ENCODE peak calls at places on chromosome 12, in ten cellular contexts. N, Q, B, K, D, A, T, O, U and S are unnamed samples. For H3K36me3, the result is how much of the 10 kb centered on the place peaks cover.

GRCh38 chr12:2582631-2583616 is 211.8 kb upstream of the FKBP4 start:
- DNase-seq in D (peak), N (peak), O (no peak), A (peak), T (peak), B (peak), U (peak), K (peak), Q (peak), S (peak)

GRCh38 chr12:81729781-81730180 is 29.4 kb downstream of the PPFIA2 start:
- DNase-seq in U (no peak), K (no peak), D (no peak), N (no peak), B (no peak), O (no peak), A (no peak), T (no peak), Q (no peak), S (no peak)

GRCh38 chr12:52419656-52420055 is 13.5 kb upstream of the KRT82 start:
- DNase-seq in K (no peak), N (no peak), U (no peak), A (no peak), T (no peak), O (no peak), B (peak), D (no peak), Q (no peak), S (no peak)

GRCh38 chr12:38919191-38919590 is 13.8 kb upstream of the CPNE8 start:
- DNase-seq in K (no peak), U (no peak), A (no peak), O (no peak), N (no peak), Q (no peak), T (no peak), D (no peak), B (peak), S (no peak)

GRCh38 chr12:2834581-2835491 is at the start of gene NRIP2:
- DNase-seq in Q (peak), K (peak), A (no peak), B (no peak), U (peak), O (no peak), N (no peak), T (no peak), D (peak), S (no peak)

GRCh38 chr12:106223485-106224391 is 24.1 kb downstream of the CKAP4 start:
- DNase-seq in U (peak), A (peak), N (peak), O (peak), B (peak), D (peak), T (peak), Q (peak), K (peak), S (peak)

GRCh38 chr12:132276720-132277373 is 52.5 kb downstream of the GALNT9 start:
- DNase-seq in D (no peak), K (no peak), B (no peak), N (no peak), A (no peak), O (no peak), U (no peak), Q (no peak), T (no peak), S (no peak)

GRCh38 chr12:132632521-132633228 is 14.1 kb downstream of the P2RX2 start:
- DNase-seq in A (no peak), U (no peak), T (no peak), N (no peak), K (peak), Q (no peak), D (no peak), B (no peak), O (no peak), S (no peak)

GRCh38 chr12:99619389-99620158 is 28.0 kb upstream of the GARIN6 start:
- DNase-seq in A (no peak), O (no peak), B (peak), D (peak), Q (no peak), K (peak), N (no peak), U (no peak), T (no peak), S (peak)

GRCh38 chr12:122147514-122148290 is 26.3 kb downstream of the IL31 start:
- DNase-seq in T (no peak), N (no peak), B (no peak), O (no peak), D (no peak), Q (no peak), A (no peak), U (no peak), K (peak), S (no peak)

GRCh38 chr12:124167141-124167540 is 127.8 kb upstream of the RFLNA start:
- DNase-seq in D (no peak), A (no peak), O (no peak), B (no peak), Q (no peak), T (no peak), U (no peak), K (no peak), N (no peak), S (no peak)

GRCh38 chr12:118402251-118402650 is 25.9 kb downstream of the SUDS3 start:
- DNase-seq in D (no peak), Q (no peak), U (no peak), A (no peak), N (no peak), T (no peak), B (peak), K (no peak), O (no peak), S (no peak)

GRCh38 chr12:131403676-131404075 is 307.2 kb upstream of the SFSWAP start:
- DNase-seq in Q (no peak), O (no peak), D (no peak), A (no peak), U (no peak), B (no peak), T (no peak), K (no peak), N (no peak), S (no peak)

GRCh38 chr12:67430708-67431335 is 161.7 kb downstream of the CAND1 start:
- DNase-seq in O (peak), U (peak), A (no peak), N (peak), D (no peak), B (no peak), K (peak), T (peak), Q (peak), S (no peak)

GRCh38 chr12:18723752-18724151 is 14.1 kb downstream of the PLCZ1 start:
- DNase-seq in K (no peak), A (no peak), B (peak), D (no peak), O (no peak), T (no peak), N (no peak), U (no peak), Q (no peak), S (no peak)

GRCh38 chr12:122200541-122201175 is 2.9 kb upstream of the B3GNT4 start:
- DNase-seq in N (no peak), K (peak), D (peak), B (no peak), O (no peak), Q (no peak), T (no peak), A (no peak), U (no peak), S (no peak)

GRCh38 chr12:50032516-50033316 is 7.4 kb upstream of the RACGAP1 start:
- DNase-seq in N (no peak), D (peak), K (peak), T (peak), B (no peak), Q (no peak), U (no peak), A (no peak), O (no peak), S (no peak)

GRCh38 chr12:123960029-123960428 is 12.6 kb downstream of the CCDC92 start:
- DNase-seq in T (no peak), B (no peak), K (no peak), A (no peak), D (no peak), Q (no peak), U (no peak), N (no peak), O (no peak), S (no peak)

GRCh38 chr12:105393586-105393985 is 63.1 kb downstream of the C12orf75 start:
- DNase-seq in Q (no peak), U (no peak), A (no peak), N (no peak), D (no peak), O (no peak), B (no peak), K (no peak), T (no peak), S (no peak)

GRCh38 chr12:52333321-52333720 is 12.1 kb upstream of the KRT83 start:
- DNase-seq in O (no peak), N (no peak), B (no peak), Q (no peak), U (no peak), D (no peak), K (no peak), T (no peak), A (no peak), S (no peak)

GRCh38 chr12:130632582-130633174 is 83.4 kb downstream of the RIMBP2 start:
- DNase-seq in A (peak), Q (no peak), U (no peak), T (no peak), B (no peak), D (no peak), O (no peak), N (no peak), K (no peak), S (no peak)

GRCh38 chr12:39145175-39145999 is 240.0 kb upstream of the CPNE8 start:
- DNase-seq in D (peak), Q (peak), B (peak), K (peak), N (no peak), T (no peak), O (no peak), A (peak), U (peak), S (peak)

GRCh38 chr12:80811957-80812708 is 95.4 kb downstream of the MYF5 start:
- DNase-seq in T (no peak), Q (no peak), O (no peak), U (no peak), B (no peak), N (no peak), A (no peak), D (no peak), K (no peak), S (no peak)

GRCh38 chr12:27179399-27180214 is 64.5 kb upstream of the STK38L start:
- DNase-seq in B (peak), K (no peak), N (no peak), T (no peak), D (no peak), Q (no peak), U (no peak), O (no peak), A (no peak), S (no peak)

GRCh38 chr12:46201284-46201789 is 67.5 kb downstream of the SLC38A1 start:
- DNase-seq in U (no peak), Q (no peak), B (no peak), K (no peak), N (no peak), O (no peak), D (no peak), A (no peak), T (no peak), S (no peak)

GRCh38 chr12:104998423-104999346 is 12.6 kb downstream of the NOPCHAP1 start:
- DNase-seq in U (no peak), K (no peak), Q (no peak), N (peak), O (no peak), B (no peak), D (no peak), A (peak), T (no peak), S (no peak)

GRCh38 chr12:6424008-6424347 is 20.8 kb upstream of the CD27 start:
- DNase-seq in D (no peak), B (no peak), K (no peak), N (no peak), U (no peak), T (no peak), Q (no peak), O (no peak), A (no peak), S (no peak)

GRCh38 chr12:6425588-6426531 is 18.9 kb upstream of the CD27 start:
- DNase-seq in T (no peak), B (no peak), N (no peak), Q (no peak), A (no peak), D (no peak), U (peak), K (no peak), O (no peak), S (no peak)

GRCh38 chr12:6424848-6425247 is 19.9 kb upstream of the CD27 start:
- DNase-seq in O (no peak), Q (no peak), U (no peak), A (no peak), T (no peak), D (no peak), K (no peak), B (no peak), N (no peak), S (no peak)

GRCh38 chr12:6428326-6428725 is 16.4 kb upstream of the CD27 start:
- DNase-seq in Q (no peak), K (no peak), O (no peak), T (no peak), A (no peak), N (no peak), U (no peak), B (no peak), D (no peak), S (no peak)

DNA sequence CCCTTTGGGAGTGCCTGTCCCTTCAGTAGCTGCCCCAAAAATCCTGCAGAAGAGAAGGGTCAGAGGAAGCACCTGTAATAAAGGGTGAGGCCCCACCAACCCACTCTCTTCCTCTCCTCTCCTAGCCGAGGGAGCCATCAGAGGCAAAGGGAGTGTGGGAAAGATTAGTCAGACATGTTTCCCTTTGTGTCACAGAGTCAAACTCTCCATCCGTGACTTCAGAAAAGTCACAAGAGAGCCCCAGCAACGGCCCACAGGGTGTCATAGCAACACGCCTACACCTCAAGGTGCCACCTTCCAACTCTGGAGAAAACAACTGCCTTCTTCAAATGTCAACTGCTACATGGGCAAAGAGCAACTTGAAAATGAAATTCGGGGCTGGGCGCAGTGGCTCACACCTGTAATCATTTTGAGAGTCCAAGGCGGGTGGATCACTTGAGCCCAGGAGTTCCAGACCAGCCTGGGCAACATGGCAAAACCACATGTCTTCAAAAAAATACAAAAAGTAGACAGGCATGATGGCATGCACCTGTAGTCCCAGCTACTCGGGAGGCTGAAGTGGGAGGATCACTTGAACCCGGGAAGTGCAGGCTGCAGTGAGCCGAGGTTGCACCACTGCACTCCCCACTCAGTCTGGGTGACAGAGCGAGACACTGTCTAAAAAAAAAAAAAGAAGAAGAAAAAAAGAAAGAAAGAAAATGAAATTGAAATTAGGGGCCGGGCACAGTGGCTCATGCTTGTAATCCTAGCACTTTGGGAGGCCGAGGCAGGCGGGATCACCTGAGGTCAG is 17.7 kb upstream of the CD27 start:
- DNase-seq in K (no peak), B (no peak), T (no peak), A (peak), U (no peak), N (no peak), Q (no peak), D (no peak), O (no peak), S (no peak)
- H3K4me3 ChIP-seq in K (no peak), B (no peak), T (no peak), A (no peak), U (no peak), N (no peak), Q (no peak), D (no peak), O (no peak), S (no peak)

DNA sequence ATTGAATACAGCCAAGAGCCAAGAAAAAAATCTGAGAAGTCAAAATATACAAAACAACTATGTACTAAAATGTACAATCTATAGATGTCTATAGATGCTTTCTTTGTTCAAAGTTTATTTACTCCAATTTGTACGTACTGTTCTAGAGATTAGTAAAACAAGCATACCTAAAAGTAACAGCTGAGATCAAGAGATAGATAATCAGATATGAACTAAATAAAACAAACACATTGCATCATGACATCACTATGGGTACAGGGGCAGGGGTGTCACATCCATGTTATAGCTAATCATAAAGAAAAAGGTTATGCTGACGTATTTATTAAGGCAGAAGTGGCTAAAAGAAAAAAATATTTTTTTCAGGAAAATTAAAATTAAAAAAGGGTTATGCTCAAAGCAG is 72.0 kb upstream of the BBS10 start:
- DNase-seq in U (no peak), Q (no peak), D (no peak), N (no peak), T (no peak), A (no peak), B (no peak), O (no peak), K (no peak), S (no peak)
- H3K36me3 ChIP-seq in U (under half), Q (under half), D (under half), N (under half), T (under half), A (under half), B (under half), O (under half), K (under half), S (under half)

GRCh38 chr12:247271-247670 is 15.4 kb downstream of the SLC6A13 start:
- DNase-seq in N (no peak), K (no peak), T (no peak), Q (no peak), A (no peak), D (no peak), O (no peak), B (no peak), U (no peak), S (no peak)
- H3K4me3 ChIP-seq in N (no peak), K (no peak), T (no peak), Q (no peak), A (no peak), D (no peak), O (no peak), B (no peak), U (no peak), S (no peak)

DNA sequence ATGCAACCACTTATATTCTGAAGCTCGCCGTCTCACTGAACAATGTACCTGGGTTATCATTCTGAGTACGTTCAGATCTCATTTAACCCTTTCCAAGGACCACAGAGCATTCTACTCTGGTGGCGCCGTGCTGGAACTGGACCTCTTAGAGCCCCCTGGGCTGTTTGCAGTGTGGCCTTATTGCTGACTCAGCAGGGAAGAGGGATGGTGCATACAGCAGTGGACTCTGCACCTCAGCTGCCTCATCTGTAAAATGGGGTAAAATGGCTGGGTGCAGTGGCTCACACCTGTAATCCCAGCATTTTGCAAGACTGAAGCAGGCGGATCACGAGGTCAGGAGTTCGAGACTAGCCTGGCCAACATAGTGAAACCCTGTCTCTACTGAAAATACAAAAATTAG is 2.9 kb downstream of the ALDH2 start:
- DNase-seq in Q (no peak), O (no peak), U (no peak), B (no peak), K (no peak), T (no peak), A (no peak), N (no peak), D (no peak), S (no peak)
- H3K36me3 ChIP-seq in Q (under half), O (under half), U (under half), B (under half), K (under half), T (under half), A (under half), N (under half), D (under half), S (under half)

GRCh38 chr12:10612954-10613333 is 465 bp downstream of the MAGOHB start:
- DNase-seq in O (no peak), B (no peak), T (no peak), Q (no peak), N (no peak), A (no peak), D (peak), U (no peak), K (peak), S (no peak)

GRCh38 chr12:10607885-10608458 is 5.4 kb downstream of the MAGOHB start:
- DNase-seq in K (peak), T (no peak), A (no peak), N (no peak), D (no peak), U (no peak), Q (no peak), O (no peak), B (no peak), S (peak)

GRCh38 chr12:10613334-10614055 is at the start of gene MAGOHB:
- DNase-seq in U (peak), T (peak), D (peak), N (peak), Q (peak), B (peak), K (peak), A (peak), O (peak), S (peak)

GRCh38 chr12:10612110-10612509 is 1.3 kb downstream of the MAGOHB start:
- DNase-seq in B (no peak), N (no peak), U (no peak), A (no peak), O (no peak), D (no peak), K (no peak), Q (no peak), T (no peak), S (no peak)

GRCh38 chr12:10610188-10610587 is 3.2 kb downstream of the MAGOHB start:
- DNase-seq in O (no peak), Q (no peak), N (no peak), U (no peak), D (no peak), B (no peak), T (no peak), A (no peak), K (no peak), S (no peak)
- H3K4me3 ChIP-seq in O (no peak), Q (no peak), N (no peak), U (no peak), D (no peak), B (no peak), T (no peak), A (no peak), K (no peak), S (no peak)

DNA sequence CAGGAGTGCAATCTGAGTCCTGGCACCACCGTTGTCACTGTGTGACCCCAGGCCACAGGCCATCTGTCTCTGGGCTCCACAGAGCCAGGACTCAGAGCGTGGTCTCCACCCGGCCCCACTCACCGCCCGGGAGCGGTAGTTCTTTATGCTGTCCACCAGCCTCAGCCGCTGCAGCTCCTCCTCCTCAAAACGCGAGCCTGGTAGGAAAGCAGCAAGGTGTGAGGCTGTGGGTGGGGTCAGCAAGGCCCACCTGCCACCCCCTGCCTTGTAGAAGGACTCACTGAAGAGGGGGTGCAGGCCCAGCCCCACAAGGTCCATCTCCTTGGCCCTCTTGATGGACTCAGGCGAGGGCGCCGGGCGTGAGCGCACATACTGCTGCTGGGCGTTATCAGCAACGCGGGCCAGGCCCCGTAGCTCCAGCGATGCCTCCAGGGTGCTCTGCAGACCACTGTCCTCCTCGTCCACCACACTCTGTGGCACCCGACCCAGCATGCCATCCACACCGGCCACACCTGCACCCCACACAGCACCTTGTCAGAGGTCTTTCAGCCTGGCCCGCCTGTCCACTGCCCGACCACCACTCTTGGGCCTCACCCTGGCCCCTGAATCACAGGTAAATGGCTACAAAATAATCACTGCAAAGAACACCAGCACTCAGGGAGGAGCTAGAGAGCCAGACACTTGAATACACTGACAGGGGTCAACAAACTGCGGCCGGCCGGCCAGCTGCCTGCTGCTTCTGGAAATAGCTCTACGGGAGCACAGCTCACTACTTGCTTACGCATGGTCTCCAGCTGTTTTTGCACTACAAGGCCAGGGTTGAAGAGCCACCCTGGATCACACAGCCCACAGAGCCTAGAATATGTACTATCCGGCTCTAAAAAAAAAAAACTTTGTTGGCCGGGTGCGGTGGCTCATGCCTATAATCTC is 16.3 kb downstream of the CFAP73 start:
- DNase-seq in B (no peak), A (no peak), K (peak), N (no peak), O (no peak), U (no peak), T (no peak), Q (peak), D (no peak), S (no peak)
- H3K36me3 ChIP-seq in B (under half), A (half or more), K (under half), N (half or more), O (half or more), U (under half), T (half or more), Q (half or more), D (under half), S (half or more)